ENCODE peak calls at places on chromosome 1, in ten cellular contexts. K is adrenal gland; U is foreskin fibroblast; I is thoracic aorta; M is MCF 10A; N is mesothelial cell of epicardium; P is choroid plexus epithelial cell; Y is dorsolateral prefrontal cortex; T is MM.1S; O is CD8-positive, alpha-beta T cell. Z is an unnamed sample.

GRCh38 chr1:97832490-97832889 is 88.3 kb downstream of the DPYD start:
- DNase-seq in K (no peak), U (no peak), I (no peak), M (peak; percentile 27), N (no peak), P (peak; percentile 69), Y (no peak), T (no peak), O (no peak), Z (no peak)

GRCh38 chr1:16208270-16208987 is 4.0 kb downstream of the ARHGEF19 start:
- DNase-seq in K (peak; percentile 90), U (no peak), I (no peak), M (no peak), N (no peak), P (peak; percentile 27), Y (no peak), T (no peak), O (no peak), Z (no peak)

GRCh38 chr1:67256291-67257172 is 51.1 kb upstream of the IL12RB2 start:
- DNase-seq in K (no peak), U (no peak), I (no peak), M (peak; percentile 42), N (no peak), P (peak; percentile 13), Y (no peak), T (no peak), O (no peak), Z (no peak)

GRCh38 chr1:156816561-156817328 is at the start of gene SH2D2A:
- DNase-seq in K (peak; percentile 45), U (no peak), I (no peak), M (peak; percentile 81), N (no peak), P (peak; percentile 74), Y (no peak), T (peak; percentile 92), O (peak; percentile 93), Z (peak; percentile 89)

GRCh38 chr1:218925777-218926176 is 247.9 kb upstream of the LYPLAL1 start:
- DNase-seq in K (no peak), U (no peak), I (no peak), M (no peak), N (no peak), P (no peak), Y (no peak), T (no peak), O (no peak), Z (no peak)

GRCh38 chr1:113860891-113861290 is 10.6 kb downstream of the PTPN22 start:
- DNase-seq in K (no peak), U (peak; percentile 47), I (no peak), M (peak; percentile 35), N (no peak), P (peak; percentile 85), Y (no peak), T (no peak), O (no peak), Z (no peak)

GRCh38 chr1:231626951-231627614 is 493 bp downstream of the DISC1 start:
- DNase-seq in K (peak; percentile 72), U (peak; percentile 40), I (peak; percentile 7), M (peak; percentile 51), N (peak; percentile 25), P (peak; percentile 42), Y (no peak), T (no peak), O (peak; percentile 39), Z (peak; percentile 66)

GRCh38 chr1:55078470-55078869 is 39.1 kb downstream of the PCSK9 start:
- DNase-seq in K (no peak), U (no peak), I (no peak), M (no peak), N (no peak), P (no peak), Y (no peak), T (no peak), O (no peak), Z (no peak)

GRCh38 chr1:118905206-118905605 is 82.9 kb downstream of the TBX15 start:
- DNase-seq in K (no peak), U (no peak), I (no peak), M (no peak), N (no peak), P (no peak), Y (no peak), T (no peak), O (no peak), Z (no peak)

GRCh38 chr1:196043268-196043667 is 565.0 kb downstream of the KCNT2 start:
- DNase-seq in K (no peak), U (no peak), I (no peak), M (no peak), N (no peak), P (no peak), Y (no peak), T (no peak), O (no peak), Z (no peak)

GRCh38 chr1:30381671-30382365 is 341.6 kb downstream of the MATN1 start:
- DNase-seq in K (no peak), U (no peak), I (no peak), M (no peak), N (no peak), P (no peak), Y (peak; percentile 16), T (no peak), O (no peak), Z (no peak)

GRCh38 chr1:92961131-92961895 is at the start of gene DIPK1A:
- DNase-seq in K (peak; percentile 65), U (peak; percentile 65), I (no peak), M (peak; percentile 70), N (peak; percentile 58), P (peak; percentile 78), Y (peak; percentile 74), T (peak; percentile 66), O (peak; percentile 64), Z (peak; percentile 92)
- TF ChIP-seq CTCF in K (no peak), U (no peak), I (no peak), M (no peak), N (peak; percentile 19), P (no peak), Y (no peak), T (no peak), O (peak; percentile 29), Z (peak; percentile 28)

DNA sequence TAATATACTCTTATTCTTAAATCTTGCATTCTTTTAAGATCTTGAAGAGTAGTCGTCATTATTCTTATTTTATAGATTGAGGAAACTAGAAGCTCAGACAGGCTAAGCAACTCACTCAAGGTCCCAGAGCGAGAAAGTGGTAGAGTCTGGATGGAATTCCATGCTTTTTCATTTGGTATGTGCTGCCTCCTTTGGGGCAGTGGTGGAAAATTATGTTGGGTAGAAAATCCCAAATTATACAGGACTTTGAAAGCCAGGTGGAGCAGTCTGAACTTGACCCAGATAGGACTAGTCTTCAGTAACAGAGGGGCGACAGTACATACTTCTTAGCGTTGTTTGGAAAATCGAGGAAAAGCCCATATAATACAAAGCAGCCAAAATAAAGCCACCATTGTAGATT is 205.6 kb downstream of the ATG4C start:
- DNase-seq in K (no peak), U (no peak), I (no peak), M (peak; percentile 24), N (no peak), P (peak; percentile 3), Y (no peak), T (no peak), O (no peak), Z (no peak)
- TF ChIP-seq CTCF in K (no peak), U (no peak), I (no peak), M (no peak), N (no peak), P (peak; percentile 40), Y (peak; percentile 26), T (no peak), O (no peak), Z (no peak)

DNA sequence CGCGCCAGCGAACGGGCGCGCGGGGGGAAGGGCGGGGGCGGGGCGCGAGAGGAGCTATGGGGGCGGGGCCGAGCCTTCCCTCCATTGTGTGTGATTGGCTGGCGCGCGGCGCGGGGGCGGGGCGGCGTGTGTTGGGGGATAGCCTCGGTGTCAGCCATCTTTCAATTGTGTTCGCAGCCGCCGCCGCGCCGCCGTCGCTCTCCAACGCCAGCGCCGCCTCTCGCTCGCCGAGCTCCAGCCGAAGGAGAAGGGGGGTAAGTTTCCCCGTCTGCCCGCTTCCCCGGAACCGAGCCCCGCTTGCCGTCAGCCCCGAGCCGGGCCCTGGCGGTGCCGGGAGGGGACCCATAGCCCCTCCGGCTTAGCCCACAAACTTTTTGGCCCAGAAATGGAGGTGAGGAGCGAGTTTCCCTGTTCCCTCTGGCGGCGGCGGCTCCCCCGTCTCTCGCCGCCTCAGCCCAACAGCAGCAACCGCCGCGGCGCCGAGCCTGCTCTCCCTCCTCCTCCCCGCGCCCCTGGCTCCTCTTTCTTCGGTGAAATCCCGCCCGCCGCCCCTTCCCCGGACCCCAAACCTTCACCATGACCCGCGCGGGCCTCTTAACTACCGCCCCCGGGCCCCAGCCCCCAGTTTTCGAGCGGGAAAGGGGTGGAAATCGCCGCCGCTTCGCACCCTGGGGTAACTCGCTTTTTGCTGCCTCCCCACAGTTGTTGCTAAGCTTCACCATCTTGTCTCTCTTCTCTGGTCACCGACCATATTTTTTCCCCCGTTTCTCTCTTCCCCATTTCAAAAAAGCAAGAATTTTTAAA is at the start of gene H3-3A:
- DNase-seq in K (peak; percentile 98), U (peak; percentile 92), I (peak; percentile 98), M (peak; percentile 100), N (peak; percentile 98), P (peak; percentile 95), Y (peak; percentile 96), T (peak; percentile 98), O (peak; percentile 97), Z (peak; percentile 98)
- TF ChIP-seq CTCF in K (peak; percentile 29), U (no peak), I (no peak), M (no peak), N (no peak), P (no peak), Y (peak; percentile 30), T (no peak), O (no peak), Z (no peak)

GRCh38 chr1:95309031-95309459 is 75.0 kb downstream of the RWDD3 start:
- DNase-seq in K (no peak), U (peak; percentile 10), I (no peak), M (peak; percentile 47), N (no peak), P (peak; percentile 61), Y (peak; percentile 38), T (no peak), O (no peak), Z (no peak)
- TF ChIP-seq CTCF in K (peak; percentile 51), U (peak; percentile 34), I (peak; percentile 70), M (peak; percentile 58), N (peak; percentile 57), P (peak; percentile 79), Y (peak; percentile 66), T (no peak), O (no peak), Z (no peak)

Z was measured in GM20000.